ENCODE peak calls at places on chromosomes 12 and 14, in six cellular contexts. T is GM12878, Y is cardiac muscle cell, D is endodermal cell, W is body of pancreas, S is right atrium auricular region. V is an unnamed sample.
A peak's percentile ranks its signal among the peaks of the same experiment; 100 is the strongest.

GRCh38 chr12:79194595-79194994 is 330.0 kb downstream of the SYT1 start:
- DNase-seq in T (no peak), Y (no peak), W (no peak), S (no peak), D (no peak), V (no peak)

GRCh38 chr12:104749555-104749954 is 208.5 kb downstream of the SLC41A2 start:
- DNase-seq in S (no peak), Y (no peak), D (peak; percentile 40), W (no peak), T (no peak), V (peak; percentile 49)

GRCh38 chr12:71440393-71441349 is 1.1 kb downstream of the LGR5 start:
- DNase-seq in W (peak; percentile 7), S (no peak), T (no peak), Y (peak; percentile 18), D (peak; percentile 81), V (no peak)

GRCh38 chr12:89636054-89636775 is 72.4 kb downstream of the ATP2B1 start:
- DNase-seq in W (no peak), S (no peak), D (no peak), Y (no peak), T (no peak), V (no peak)

GRCh38 chr12:54258286-54258685 is 21.6 kb downstream of the CBX5 start:
- DNase-seq in Y (no peak), W (no peak), S (no peak), T (no peak), D (no peak), V (no peak)

GRCh38 chr12:6507102-6507998 is 13.4 kb downstream of the NCAPD2 start:
- DNase-seq in W (no peak), S (no peak), T (no peak), D (peak; percentile 77), Y (peak; percentile 53), V (no peak)

GRCh38 chr12:6742833-6743232 is 10.1 kb downstream of the MLF2 start:
- DNase-seq in D (no peak), W (no peak), T (no peak), S (no peak), Y (no peak), V (no peak)

GRCh38 chr14:54428527-54428926 is 12.6 kb downstream of the CNIH1 start:
- DNase-seq in S (no peak), Y (no peak), T (no peak), W (no peak), D (no peak), V (no peak)

DNA sequence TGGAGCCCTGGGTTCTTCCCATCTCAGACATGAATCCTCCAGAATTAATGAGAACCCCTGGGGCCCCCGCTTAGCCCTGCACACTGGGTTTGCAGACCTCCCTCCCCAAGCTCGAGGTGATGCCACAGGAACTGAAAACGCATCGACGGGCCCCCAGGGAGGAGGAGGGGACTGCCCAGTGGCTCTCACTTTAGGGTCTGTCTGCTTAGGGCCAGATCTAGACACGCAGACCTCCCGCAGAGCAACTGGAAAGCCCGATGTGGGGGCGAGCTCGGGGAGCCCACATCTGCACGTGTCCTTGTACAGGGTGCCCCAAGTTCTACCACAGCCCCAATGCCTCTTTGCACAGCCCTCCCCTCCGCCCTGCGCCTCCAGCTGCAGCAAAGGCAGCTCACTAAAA is 100.2 kb upstream of the MAP1LC3B2 start:
- DNase-seq in Y (no peak), D (no peak), S (no peak), T (no peak), W (no peak), V (no peak)
- TF ChIP-seq CTCF in Y (no peak), D (no peak), S (no peak), T (no peak), W (no peak), V (no peak)

GRCh38 chr14:100698066-100698465 is 28.6 kb upstream of the DLK1 start:
- DNase-seq in Y (no peak), T (no peak), W (no peak), D (no peak), S (no peak), V (no peak)
- H3K4me1 ChIP-seq in Y (peaks cover 20% of the 10 kb centered on the region), T (no peaks in the 10 kb centered on the region), W (no peaks in the 10 kb centered on the region), D (peaks cover 12% of the 10 kb centered on the region), S (no peaks in the 10 kb centered on the region), V (no peaks in the 10 kb centered on the region)

GRCh38 chr14:38255673-38256357 is at the start of gene CLEC14A:
- DNase-seq in D (peak; percentile 84), T (no peak), S (no peak), Y (peak; percentile 5), W (peak; percentile 2), V (no peak)
- TF ChIP-seq CTCF in D (peak; percentile 8), T (no peak), S (no peak), Y (no peak), W (no peak), V (no peak)

GRCh38 chr14:55697358-55697985 is 117.5 kb downstream of the KTN1 start:
- DNase-seq in W (no peak), S (no peak), Y (peak; percentile 17), D (no peak), T (no peak), V (no peak)

GRCh38 chr14:55702501-55702900 is 122.5 kb downstream of the KTN1 start:
- DNase-seq in Y (no peak), W (no peak), T (no peak), S (no peak), D (no peak), V (peak; percentile 31)

GRCh38 chr14:55698051-55698450 is 118.0 kb downstream of the KTN1 start:
- DNase-seq in W (no peak), S (no peak), D (no peak), Y (no peak), T (no peak), V (no peak)

GRCh38 chr14:55701638-55702037 is 121.6 kb downstream of the KTN1 start:
- DNase-seq in D (no peak), W (no peak), S (no peak), Y (no peak), T (peak; percentile 45), V (no peak)

GRCh38 chr14:55699131-55700057 is 119.4 kb downstream of the KTN1 start:
- DNase-seq in T (no peak), D (peak; percentile 50), S (no peak), W (no peak), Y (no peak), V (peak; percentile 16)
- H3K4me1 ChIP-seq in T (no peaks in the 10 kb centered on the region), D (peaks cover 6% of the 10 kb centered on the region), S (no peaks in the 10 kb centered on the region), W (no peaks in the 10 kb centered on the region), Y (no peaks in the 10 kb centered on the region), V (no peaks in the 10 kb centered on the region)

GRCh38 chr12:63770375-63770774 is 9.3 kb upstream of the RXYLT1 start:
- DNase-seq in T (no peak), S (no peak), W (no peak), Y (no peak), D (no peak), V (no peak)

GRCh38 chr12:63764481-63764880 is 15.2 kb upstream of the RXYLT1 start:
- DNase-seq in Y (no peak), W (peak; percentile 7), T (no peak), D (no peak), S (no peak), V (no peak)

DNA sequence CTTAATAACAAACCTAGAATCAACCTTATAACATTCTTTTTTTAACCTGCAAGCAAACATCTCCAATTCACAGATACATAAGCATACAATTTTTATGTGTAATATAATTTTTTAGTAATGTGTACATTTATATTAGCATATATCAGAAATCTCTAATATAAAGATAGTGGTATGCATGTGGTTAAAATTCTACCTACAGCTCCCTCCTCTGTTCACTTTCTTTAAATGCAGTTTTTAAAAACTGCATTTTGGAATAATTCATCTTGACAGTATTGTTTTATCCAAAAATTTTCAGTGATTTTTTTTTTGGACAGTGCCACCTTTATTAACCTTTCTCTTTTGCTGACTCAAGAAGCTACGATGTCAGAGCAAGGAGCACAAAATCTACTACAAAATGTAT is 13.2 kb upstream of the RXYLT1 start:
- DNase-seq in T (no peak), S (no peak), Y (no peak), D (no peak), W (no peak), V (no peak)
- TF ChIP-seq CTCF in T (no peak), S (peak; percentile 36), Y (peak; percentile 20), D (peak; percentile 40), W (no peak), V (no peak)

DNA sequence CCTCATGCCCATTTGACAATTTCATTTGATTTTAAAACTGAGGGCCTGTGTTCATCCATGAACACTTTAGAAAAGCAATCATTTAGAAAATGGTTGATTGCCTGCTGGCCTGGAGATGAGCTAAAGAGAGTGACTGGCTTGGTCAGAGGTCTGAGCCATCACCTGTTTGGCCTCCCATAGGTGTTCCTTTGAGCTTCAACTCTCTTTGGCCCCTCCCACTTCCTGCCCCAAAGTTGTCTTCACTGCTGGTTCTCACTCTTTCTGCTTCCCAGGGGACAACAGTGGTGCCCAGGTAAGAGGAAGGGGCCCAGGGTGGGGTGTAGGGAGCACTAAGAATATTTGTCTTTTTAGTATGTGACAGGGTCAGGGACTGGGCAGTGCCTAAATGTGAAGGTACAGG is 4.9 kb upstream of the TCP11L2 start:
- DNase-seq in W (no peak), T (no peak), D (peak; percentile 81), S (no peak), Y (no peak), V (no peak)
- H3K4me1 ChIP-seq in W (peaks cover 16% of the 10 kb centered on the region), T (peaks cover 4% of the 10 kb centered on the region), D (peaks cover 3% of the 10 kb centered on the region), S (peaks cover 30% of the 10 kb centered on the region), Y (peaks cover 5% of the 10 kb centered on the region), V (peaks cover 16% of the 10 kb centered on the region)

GRCh38 chr12:47837190-47838171 is 17.8 kb upstream of the HDAC7 start:
- DNase-seq in Y (peak; percentile 81), T (peak; percentile 20), S (no peak), W (peak; percentile 72), D (peak; percentile 93), V (no peak)
- TF ChIP-seq CTCF in Y (peak; percentile 90), T (peak; percentile 81), S (peak; percentile 93), W (peak; percentile 83), D (peak; percentile 91), V (peak; percentile 97)

V was measured in vagina.